ENCODE peak calls at places on chromosomes 13 and 19, in five cellular contexts. Y is IMR-90, K is A549, I is adrenal gland, X is heart right ventricle. C is an unnamed sample. For H3K4me1 and H3K9me3, the result is how much of the 10 kb centered on the place peaks cover.

GRCh38 chr13:107113387-107113786 is 545.5 kb upstream of the ARGLU1 start:
- DNase-seq in Y (no peak), K (no peak), I (no peak), X (no peak), C (no peak)

GRCh38 chr19:4374451-4375163 is 25.7 kb downstream of the SH3GL1 start:
- DNase-seq in Y (peak), K (peak), I (peak), X (peak), C (peak)

GRCh38 chr13:44013666-44014291 is 134.1 kb downstream of the LACC1 start:
- DNase-seq in Y (peak), K (no peak), I (no peak), X (peak), C (no peak)

GRCh38 chr19:47509973-47510372 is 4.9 kb downstream of the NAPA start:
- DNase-seq in Y (no peak), K (no peak), I (peak), X (no peak), C (no peak)

GRCh38 chr13:103140001-103140671 is 73.9 kb upstream of the SLC10A2 start:
- DNase-seq in Y (no peak), K (peak), I (peak), X (no peak), C (no peak)

GRCh38 chr13:20190481-20191310 is 2.0 kb downstream of the GJB2 start:
- DNase-seq in Y (peak), K (no peak), I (no peak), X (no peak), C (no peak)

GRCh38 chr19:5865772-5866171 is 4.6 kb downstream of the FUT5 start:
- DNase-seq in Y (no peak), K (no peak), I (no peak), X (no peak), C (no peak)

GRCh38 chr13:104984296-104984818 is 1551.1 kb downstream of the EFNB2 start:
- DNase-seq in Y (peak), K (no peak), I (peak), X (peak), C (no peak)

GRCh38 chr19:47306303-47306702 is 3.4 kb upstream of the C5AR1 start:
- DNase-seq in Y (no peak), K (no peak), I (no peak), X (no peak), C (no peak)

GRCh38 chr19:47650695-47651094 is 41.8 kb downstream of the BICRA start:
- DNase-seq in Y (no peak), K (no peak), I (no peak), X (no peak), C (no peak)

GRCh38 chr13:39900106-39900750 is 244.8 kb downstream of the COG6 start:
- DNase-seq in Y (peak), K (no peak), I (no peak), X (no peak), C (no peak)

GRCh38 chr19:44879309-44880065 is 11.6 kb upstream of the TOMM40 start:
- DNase-seq in Y (no peak), K (no peak), I (no peak), X (no peak), C (no peak)

GRCh38 chr19:771332-771785 is 20.4 kb downstream of the MISP start:
- DNase-seq in Y (peak), K (peak), I (peak), X (no peak), C (no peak)

GRCh38 chr19:6236310-6237291 is 43.2 kb downstream of the MLLT1 start:
- DNase-seq in Y (no peak), K (no peak), I (peak), X (no peak), C (no peak)

GRCh38 chr19:43782689-43783231 is 2.0 kb upstream of the KCNN4 start:
- DNase-seq in Y (no peak), K (peak), I (no peak), X (no peak), C (no peak)

GRCh38 chr19:1383311-1384084 is at the start of gene NDUFS7:
- DNase-seq in Y (peak), K (peak), I (peak), X (peak), C (peak)

GRCh38 chr19:6725513-6726231 is 5.2 kb upstream of the C3 start:
- DNase-seq in Y (no peak), K (no peak), I (no peak), X (no peak), C (no peak)

GRCh38 chr19:19821366-19822147 is at the start of gene ZNF506:
- DNase-seq in Y (peak), K (peak), I (peak), X (peak), C (peak)

GRCh38 chr13:103638706-103639105 is 572.5 kb upstream of the SLC10A2 start:
- DNase-seq in Y (no peak), K (no peak), I (no peak), X (peak), C (no peak)

GRCh38 chr19:36916991-36917390 is 859 bp downstream of the ZNF568 start:
- DNase-seq in Y (peak), K (peak), I (peak), X (no peak), C (no peak)

GRCh38 chr13:76848596-76848995 is 37.6 kb downstream of the KCTD12 start:
- DNase-seq in Y (peak), K (no peak), I (peak), X (no peak), C (no peak)

GRCh38 chr19:44653977-44654784 is 10.5 kb downstream of the PVR start:
- DNase-seq in Y (peak), K (peak), I (peak), X (peak), C (peak)

GRCh38 chr19:45091031-45091918 is 1.7 kb upstream of the PPP1R37 start:
- DNase-seq in Y (peak), K (peak), I (peak), X (peak), C (peak)

GRCh38 chr13:110756268-110756667 is 42.8 kb downstream of the ING1 start:
- DNase-seq in Y (peak), K (peak), I (no peak), X (no peak), C (no peak)

GRCh38 chr13:25963681-25964080 is 88.1 kb downstream of the SHISA2 start:
- DNase-seq in Y (no peak), K (no peak), I (no peak), X (no peak), C (no peak)

DNA sequence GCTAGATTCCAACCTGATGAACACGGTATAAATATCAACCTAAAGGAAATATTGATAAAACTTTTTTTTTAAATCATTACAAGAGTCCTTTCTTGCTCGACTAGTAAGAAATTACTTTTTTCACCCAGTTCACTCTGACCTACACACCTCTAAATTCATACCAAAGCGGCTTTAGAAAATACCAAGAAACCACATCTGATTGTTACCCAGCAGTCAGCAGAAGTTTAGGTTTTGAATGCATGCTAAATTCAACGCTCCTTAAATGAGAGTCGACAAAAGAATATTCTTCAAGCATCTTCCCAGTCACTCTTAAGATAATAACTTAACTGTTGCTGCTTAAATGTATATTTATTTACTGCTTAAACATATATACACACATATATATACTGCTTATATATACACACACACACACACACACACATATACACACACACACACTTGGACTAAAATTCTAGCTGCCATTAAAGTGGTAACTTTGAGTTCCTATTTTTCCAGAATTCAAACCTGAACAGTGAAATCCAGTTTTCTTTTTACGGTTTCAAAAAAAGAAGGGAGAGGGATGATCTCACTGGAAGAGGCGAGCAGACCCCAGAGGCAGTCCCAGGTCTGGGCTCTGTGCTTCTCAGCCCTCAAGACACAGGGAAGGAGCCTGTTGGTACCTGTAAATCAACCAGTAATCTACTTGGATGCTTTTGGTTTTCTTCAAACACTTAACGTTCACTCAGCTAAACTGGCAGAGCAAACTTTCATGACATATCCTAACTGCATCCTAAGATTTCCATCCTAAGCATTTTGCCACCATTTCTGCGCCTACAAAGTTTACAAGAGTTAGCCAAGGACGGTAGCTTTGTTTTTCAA is 1.7 kb downstream of the STK24 start:
- DNase-seq in Y (no peak), K (no peak), I (no peak), X (no peak), C (no peak)
- H3K4me1 ChIP-seq in Y (under half), K (half or more), I (half or more), X (half or more), C (under half)

DNA sequence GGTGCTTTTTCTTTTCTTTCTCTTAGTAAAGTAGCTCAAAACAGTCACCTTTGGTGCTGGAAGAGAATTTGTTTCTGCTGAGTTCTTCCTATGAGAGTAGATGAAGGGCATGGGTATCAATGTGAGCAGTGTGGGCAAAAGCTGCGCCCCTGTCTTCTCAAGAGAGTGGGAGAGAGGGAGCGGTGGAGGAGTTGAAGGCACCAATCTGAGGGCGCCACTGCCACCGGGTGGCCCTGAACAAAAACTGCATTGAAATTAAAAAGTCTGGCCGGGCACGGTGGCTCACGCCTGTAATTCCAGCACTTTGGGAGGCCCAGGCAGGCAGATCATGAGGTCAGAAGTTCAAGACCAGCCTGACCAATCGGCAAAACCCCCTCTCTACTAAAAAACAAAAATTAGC is 28.7 kb upstream of the EPHX3 start:
- DNase-seq in Y (no peak), K (peak), I (no peak), X (no peak), C (no peak)
- TF ChIP-seq CTCF in Y (peak), K (peak), I (no peak), X (no peak), C (no peak)

DNA sequence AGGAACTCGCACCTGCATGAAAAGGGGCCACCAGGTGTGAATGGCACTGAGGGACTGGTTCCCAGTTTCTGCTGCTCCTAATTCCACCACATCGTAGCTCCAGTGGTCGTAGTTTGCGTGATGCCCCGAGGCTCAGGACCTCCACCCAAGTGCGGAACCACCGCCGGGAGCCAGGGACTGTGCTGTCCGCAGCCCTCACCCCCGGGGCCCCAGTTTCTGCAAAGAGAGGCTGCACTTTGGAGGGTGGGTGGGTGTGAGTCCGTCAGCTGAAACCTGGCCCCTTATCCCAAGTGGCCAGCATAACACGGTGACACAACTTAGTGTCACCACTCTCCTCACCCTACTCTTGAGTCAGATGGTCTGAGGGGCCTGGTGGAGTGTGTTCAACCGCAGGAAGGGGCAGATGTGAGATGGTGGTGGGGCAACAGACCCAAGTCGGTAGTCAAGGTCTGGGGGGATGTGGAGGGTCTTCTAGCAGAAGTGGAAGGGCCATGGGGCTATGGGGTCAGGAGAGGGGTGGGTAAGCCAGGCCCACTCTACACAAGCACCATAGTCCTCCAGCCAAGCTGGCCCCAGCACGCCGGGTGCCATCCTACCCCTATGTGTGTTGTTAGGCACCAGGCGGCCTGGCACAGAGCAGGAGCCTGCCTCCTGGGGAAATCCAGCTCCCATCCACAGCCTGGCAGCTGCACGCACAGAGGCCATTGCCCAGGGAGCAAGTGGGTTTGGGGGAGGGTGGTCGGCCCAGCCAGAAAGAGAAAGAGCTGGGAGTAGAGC is 1301.6 kb downstream of the UQCRFS1 start:
- DNase-seq in Y (no peak), K (no peak), I (no peak), X (no peak), C (no peak)
- H3K9me3 ChIP-seq in Y (under half), K (under half), I (under half), X (under half), C (under half)

GRCh38 chr19:18683109-18683954 is at the start of gene CRTC1:
- DNase-seq in Y (peak), K (peak), I (peak), X (peak), C (no peak)
- H3K4me1 ChIP-seq in Y (under half), K (under half), I (under half), X (under half), C (under half)

DNA sequence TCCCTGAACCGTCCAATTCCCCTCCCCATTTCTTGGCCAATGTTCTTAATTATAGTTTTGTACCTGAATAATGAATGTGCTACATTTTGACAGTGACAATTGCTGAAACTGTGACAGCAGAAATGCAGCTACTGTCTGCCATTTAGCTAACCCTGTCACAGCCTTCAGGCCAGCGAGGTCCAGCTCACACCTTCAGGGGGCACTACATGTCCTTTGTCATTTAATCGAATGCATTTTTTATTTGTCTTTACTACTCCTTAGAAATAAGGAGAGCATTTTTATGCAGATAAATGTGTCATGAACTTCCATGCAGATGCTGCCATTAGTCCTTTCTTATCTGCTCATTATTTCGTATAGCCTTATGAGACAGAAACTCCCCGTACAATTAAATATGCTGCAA is 159.9 kb downstream of the MZT1 start:
- DNase-seq in Y (no peak), K (no peak), I (no peak), X (no peak), C (no peak)
- TF ChIP-seq CTCF in Y (no peak), K (no peak), I (no peak), X (no peak), C (no peak)

C was measured in ascending aorta.